ENCODE peak calls at places on chromosomes 1 and 21, in six cellular contexts. U is fibroblast of lung, S is mammary epithelial cell, M is IMR-90, D is PC-9, N is neuronal stem cell. F is an unnamed sample.
A peak's percentile ranks its signal among the peaks of the same experiment; 100 is the strongest.

GRCh38 chr1:210400043-210400840 is 71.5 kb downstream of the HHAT start:
- DNase-seq in D (peak; percentile 65), U (peak; percentile 78), N (peak; percentile 30), S (peak; percentile 74), M (peak; percentile 77), F (peak; percentile 65)

GRCh38 chr1:171286032-171286705 is 27.8 kb upstream of the FMO4 start:
- DNase-seq in D (no peak), M (peak; percentile 2), N (no peak), U (peak; percentile 36), S (peak; percentile 71), F (peak; percentile 14)

GRCh38 chr1:175133693-175134435 is 58.7 kb downstream of the KIAA0040 start:
- DNase-seq in U (no peak), D (no peak), M (no peak), N (no peak), S (no peak), F (no peak)

GRCh38 chr1:28062806-28063205 is 25.6 kb downstream of the EYA3 start:
- DNase-seq in S (no peak), U (peak; percentile 30), M (no peak), D (no peak), N (no peak), F (no peak)

GRCh38 chr1:233614743-233615521 is 1.0 kb downstream of the KCNK1 start:
- DNase-seq in U (no peak), N (no peak), S (peak; percentile 51), D (peak; percentile 65), M (no peak), F (no peak)

GRCh38 chr1:203742446-203742845 is 22.5 kb upstream of the LAX1 start:
- DNase-seq in M (peak; percentile 30), N (no peak), U (no peak), D (no peak), S (no peak), F (no peak)

GRCh38 chr1:53593758-53594380 is 134.7 kb downstream of the DMRTB1 start:
- DNase-seq in M (no peak), U (no peak), S (no peak), N (peak; percentile 55), D (no peak), F (no peak)

GRCh38 chr1:205922806-205923205 is 20.4 kb downstream of the SLC26A9 start:
- DNase-seq in D (no peak), M (no peak), N (no peak), U (no peak), S (no peak), F (no peak)

GRCh38 chr1:2999571-2999970 is 21.7 kb upstream of the ACTRT2 start:
- DNase-seq in M (no peak), D (no peak), N (no peak), U (no peak), S (no peak), F (no peak)

DNA sequence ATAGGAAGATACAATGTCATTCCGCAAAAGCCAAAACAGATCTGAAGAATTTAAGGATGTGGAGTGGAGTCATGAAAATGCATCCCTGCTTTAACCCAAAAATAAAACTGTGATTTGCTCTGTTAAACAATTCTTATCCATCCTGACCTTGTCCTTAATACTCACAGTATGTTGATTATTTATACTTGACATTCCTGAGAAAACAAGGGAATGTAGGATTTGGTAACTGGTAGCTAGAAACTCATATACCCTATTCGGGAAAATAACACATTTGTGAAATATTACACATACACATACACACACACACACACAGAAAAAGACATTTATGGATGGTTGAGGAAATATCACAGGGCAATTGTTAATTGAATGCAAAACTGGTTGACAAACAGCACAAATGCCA is 80.2 kb downstream of the FMN2 start:
- DNase-seq in N (no peak), D (no peak), S (no peak), U (no peak), M (no peak), F (no peak)
- H3K27ac ChIP-seq in N (no peak overlapping the region), D (no peak overlapping the region), S (no peak overlapping the region), U (no peak overlapping the region), M (no peak overlapping the region), F (no peak overlapping the region)

GRCh38 chr21:29777155-29777554 is 162.6 kb downstream of the GRIK1 start:
- DNase-seq in D (no peak), M (no peak), N (no peak), S (no peak), U (no peak), F (no peak)

GRCh38 chr21:29775462-29775861 is 164.3 kb downstream of the GRIK1 start:
- DNase-seq in M (no peak), S (no peak), D (no peak), N (no peak), U (no peak), F (no peak)

GRCh38 chr21:29771491-29772066 is 168.2 kb downstream of the GRIK1 start:
- DNase-seq in D (no peak), S (peak; percentile 1), M (no peak), N (no peak), U (no peak), F (no peak)
- H2AFZ ChIP-seq in D (no peak overlapping the region), S (no peak overlapping the region), M (no peak overlapping the region), N (no peak overlapping the region), U (no peak overlapping the region), F (no peak overlapping the region)

DNA sequence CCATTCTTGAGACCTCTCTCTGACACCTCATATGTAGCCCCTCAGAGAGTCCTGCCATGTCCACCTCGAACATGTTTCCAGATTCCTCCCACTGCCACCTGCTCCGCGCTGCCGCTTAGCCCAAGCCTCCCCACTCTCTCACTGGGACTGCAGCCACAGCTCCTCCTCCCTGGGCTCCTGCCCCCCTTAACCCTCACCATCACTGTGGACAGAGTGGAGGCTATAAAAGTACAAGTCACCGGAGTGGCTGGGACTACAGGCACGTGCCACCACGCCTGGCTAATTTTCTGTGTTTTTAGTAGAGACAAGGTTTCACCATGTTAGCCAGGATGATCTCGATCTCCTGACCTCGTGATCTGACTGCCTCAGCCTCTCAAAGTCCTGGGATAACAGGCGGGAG is 77.0 kb downstream of the VWA5B1 start:
- DNase-seq in S (no peak), M (no peak), N (no peak), D (no peak), U (no peak), F (no peak)
- H3K27me3 ChIP-seq in S (peaks cover 7% of the 10 kb centered on the region), M (peaks cover 60% of the 10 kb centered on the region), N (peaks cover 71% of the 10 kb centered on the region), D (no peaks in the 10 kb centered on the region), U (peaks cover 45% of the 10 kb centered on the region), F (peaks cover 36% of the 10 kb centered on the region)

DNA sequence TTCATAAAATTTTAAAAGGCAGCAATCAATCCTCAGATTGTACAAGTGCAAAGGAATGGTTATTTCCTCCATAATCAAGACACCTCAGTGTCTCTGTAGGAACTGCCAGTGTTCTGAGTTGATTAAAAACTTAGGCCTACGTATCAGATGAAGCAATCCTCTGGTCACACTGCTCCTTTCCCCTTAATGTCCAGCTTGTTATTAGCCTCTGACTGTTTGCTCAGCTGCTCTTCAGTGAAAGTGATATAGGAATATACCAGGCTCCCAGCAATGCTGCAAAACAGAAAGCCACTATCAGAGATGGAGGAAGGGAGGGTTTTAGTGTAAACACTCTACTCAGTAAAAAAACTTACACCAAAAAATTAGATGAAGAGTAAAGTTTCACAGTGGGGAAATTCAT is 49.8 kb downstream of the SLC35D1 start:
- DNase-seq in M (peak; percentile 13), S (no peak), U (no peak), D (no peak), N (no peak), F (no peak)
- H3K27ac ChIP-seq in M (no peak overlapping the region), S (no peak overlapping the region), U (no peak overlapping the region), D (no peak overlapping the region), N (no peak overlapping the region), F (no peak overlapping the region)

GRCh38 chr1:92080128-92080985 is at the start of gene BTBD8:
- DNase-seq in D (peak; percentile 81), N (peak; percentile 73), M (peak; percentile 71), S (peak; percentile 74), U (peak; percentile 72), F (peak; percentile 60)

GRCh38 chr1:92076363-92076762 is 1.2 kb upstream of the SETSIP start:
- DNase-seq in U (no peak), M (no peak), N (no peak), D (no peak), S (no peak), F (no peak)

GRCh38 chr1:92081031-92081430 is 886 bp downstream of the BTBD8 start:
- DNase-seq in M (no peak), S (no peak), N (no peak), U (no peak), D (no peak), F (no peak)

GRCh38 chr1:92075311-92075710 is at the start of gene SETSIP:
- DNase-seq in D (no peak), N (no peak), U (no peak), S (no peak), M (no peak), F (no peak)

GRCh38 chr1:92079441-92079840 is 704 bp upstream of the BTBD8 start:
- DNase-seq in N (no peak), U (no peak), S (no peak), M (no peak), D (no peak), F (no peak)
- H2AFZ ChIP-seq in N (peak overlapping the region; percentile 99), U (peak overlapping the region; percentile 77), S (peak overlapping the region; percentile 99), M (no peak overlapping the region), D (peak overlapping the region; percentile 93), F (peak overlapping the region; percentile 94)

DNA sequence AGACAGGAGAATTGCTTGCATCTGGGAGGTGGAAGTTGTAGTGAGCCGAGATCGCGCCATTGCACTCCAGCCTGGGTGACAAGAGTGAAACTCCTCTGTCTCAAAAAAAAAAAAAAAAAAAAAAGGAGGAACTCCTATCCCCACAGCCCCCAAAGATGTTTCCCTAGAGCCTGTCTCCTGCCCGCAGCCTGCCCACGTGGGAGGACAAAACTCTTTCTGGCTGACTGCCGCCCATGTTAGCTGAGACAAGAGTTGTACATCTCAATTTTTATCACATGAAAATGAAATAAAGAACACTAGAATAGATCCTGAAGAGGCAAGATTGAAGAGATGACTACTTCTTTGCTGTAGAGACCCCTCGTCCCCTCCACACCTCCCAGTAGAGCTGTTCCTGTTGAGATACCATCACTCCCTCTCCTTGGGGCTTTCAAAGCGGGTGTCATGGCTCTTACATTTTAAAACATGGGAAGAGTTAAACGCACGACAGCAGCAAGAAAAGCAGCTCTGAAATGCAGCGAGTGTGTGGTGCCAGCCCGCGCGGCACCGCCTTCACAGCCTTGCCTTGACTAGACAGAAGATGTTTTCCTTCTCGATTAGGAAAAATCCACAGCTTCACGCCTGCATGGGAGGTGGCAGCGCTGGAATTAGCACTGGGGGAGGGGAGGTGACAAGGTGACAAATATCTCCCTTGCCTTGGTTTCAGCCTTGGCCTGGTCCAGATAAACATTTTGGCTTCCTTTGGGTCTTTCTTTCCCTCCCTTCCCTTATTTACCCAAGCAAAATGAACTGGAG is 253.4 kb upstream of the CSF3R start:
- DNase-seq in N (no peak), U (no peak), D (no peak), S (no peak), M (no peak), F (no peak)
- H3K27me3 ChIP-seq in N (peaks cover 8% of the 10 kb centered on the region), U (no peaks in the 10 kb centered on the region), D (peaks cover 38% of the 10 kb centered on the region), S (no peaks in the 10 kb centered on the region), M (peaks cover 6% of the 10 kb centered on the region), F (no peaks in the 10 kb centered on the region)

DNA sequence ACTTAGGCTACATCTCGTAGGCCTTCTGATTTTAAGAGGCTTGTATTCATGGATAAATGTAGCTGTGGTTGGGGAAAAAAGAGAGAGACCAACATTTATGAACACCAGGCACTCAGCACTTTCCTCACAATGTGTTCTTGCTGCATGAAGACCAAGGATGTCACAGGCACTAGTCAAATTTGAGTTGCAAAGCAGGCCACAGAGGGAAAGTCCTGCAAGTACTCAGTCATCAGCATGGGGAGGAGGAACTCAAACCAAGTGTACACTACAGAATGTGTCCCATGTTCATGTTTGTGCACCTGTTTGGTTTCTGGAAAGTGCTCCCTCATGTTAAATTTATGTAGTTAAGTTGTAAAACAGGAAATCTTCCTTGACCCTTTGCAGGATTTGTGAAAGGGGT is 8.7 kb upstream of the MAP3K7CL start:
- DNase-seq in N (no peak), D (no peak), U (no peak), S (no peak), M (no peak), F (no peak)
- H3K27ac ChIP-seq in N (no peak overlapping the region), D (no peak overlapping the region), U (no peak overlapping the region), S (no peak overlapping the region), M (no peak overlapping the region), F (no peak overlapping the region)

GRCh38 chr21:45973475-45974072 is 8.0 kb upstream of the COL6A1 start:
- DNase-seq in N (no peak), U (peak; percentile 82), S (peak; percentile 24), D (peak; percentile 43), M (peak; percentile 87), F (peak; percentile 69)
- H2AFZ ChIP-seq in N (peak overlapping the region; percentile 84), U (no peak overlapping the region), S (peak overlapping the region; percentile 93), D (no peak overlapping the region), M (peak overlapping the region; percentile 91), F (peak overlapping the region; percentile 65)